ENCODE peak calls at places on chromosomes 12 and 14, in five cellular contexts. I is tibial nerve, P is astrocyte of the spinal cord, O is GM13976, S is breast epithelium. Y is an unnamed sample.

GRCh38 chr12:80598004-80598606 is 109.3 kb upstream of the MYF6 start:
- DNase-seq in P (peak), O (no peak), S (no peak), I (no peak), Y (peak)

GRCh38 chr14:34387974-34388533 is 74.0 kb downstream of the SPTSSA start:
- DNase-seq in I (no peak), P (no peak), O (no peak), S (no peak), Y (no peak)

GRCh38 chr12:56053407-56053893 is 11.7 kb downstream of the RPS26 start:
- DNase-seq in S (no peak), O (no peak), P (no peak), I (no peak), Y (no peak)

GRCh38 chr12:103308396-103308795 is 187.4 kb downstream of the C12orf42 start:
- DNase-seq in O (no peak), I (no peak), P (no peak), S (no peak), Y (no peak)

GRCh38 chr12:129877383-129877782 is 26.4 kb downstream of the TMEM132D start:
- DNase-seq in S (no peak), I (no peak), P (no peak), O (no peak), Y (no peak)

GRCh38 chr14:78345346-78345745 is 175.2 kb downstream of the NRXN3 start:
- DNase-seq in P (no peak), I (no peak), S (no peak), O (no peak), Y (no peak)

GRCh38 chr12:108729612-108730336 is 1.5 kb downstream of the CORO1C start:
- DNase-seq in I (no peak), O (no peak), S (no peak), P (peak), Y (no peak)

GRCh38 chr12:88953029-88953586 is 372.8 kb upstream of the KITLG start:
- DNase-seq in O (no peak), S (no peak), I (no peak), P (no peak), Y (no peak)

GRCh38 chr14:92860097-92860496 is 62.9 kb upstream of the CHGA start:
- DNase-seq in P (no peak), O (no peak), S (no peak), I (no peak), Y (no peak)

GRCh38 chr12:98894412-98895085 is 249.5 kb downstream of the APAF1 start:
- DNase-seq in P (peak), S (no peak), I (no peak), O (peak), Y (no peak)

GRCh38 chr12:106228320-106228710 is 19.5 kb downstream of the CKAP4 start:
- DNase-seq in O (no peak), P (no peak), S (no peak), I (no peak), Y (no peak)

GRCh38 chr14:101135796-101136742 is 232.5 kb upstream of the RTL1 start:
- DNase-seq in S (no peak), P (no peak), O (peak), I (no peak), Y (no peak)

GRCh38 chr12:5441497-5442236 is 9.8 kb downstream of the NTF3 start:
- DNase-seq in I (no peak), O (no peak), S (peak), P (peak), Y (no peak)

GRCh38 chr12:113818278-113818677 is 147.8 kb downstream of the RBM19 start:
- DNase-seq in P (no peak), O (no peak), S (no peak), I (no peak), Y (no peak)

GRCh38 chr12:81759215-81759991 is at the start of gene PPFIA2:
- DNase-seq in I (no peak), S (peak), O (peak), P (peak), Y (peak)

GRCh38 chr12:54997914-54998507 is 13.4 kb upstream of the TESPA1 start:
- DNase-seq in S (no peak), P (no peak), O (no peak), I (no peak), Y (no peak)

GRCh38 chr14:74488788-74489397 is 4.2 kb downstream of the NPC2 start:
- DNase-seq in I (no peak), S (no peak), O (no peak), P (peak), Y (no peak)

GRCh38 chr14:88868558-88869159 is 44.2 kb downstream of the TTC8 start:
- DNase-seq in P (peak), I (no peak), S (no peak), O (peak), Y (no peak)

DNA sequence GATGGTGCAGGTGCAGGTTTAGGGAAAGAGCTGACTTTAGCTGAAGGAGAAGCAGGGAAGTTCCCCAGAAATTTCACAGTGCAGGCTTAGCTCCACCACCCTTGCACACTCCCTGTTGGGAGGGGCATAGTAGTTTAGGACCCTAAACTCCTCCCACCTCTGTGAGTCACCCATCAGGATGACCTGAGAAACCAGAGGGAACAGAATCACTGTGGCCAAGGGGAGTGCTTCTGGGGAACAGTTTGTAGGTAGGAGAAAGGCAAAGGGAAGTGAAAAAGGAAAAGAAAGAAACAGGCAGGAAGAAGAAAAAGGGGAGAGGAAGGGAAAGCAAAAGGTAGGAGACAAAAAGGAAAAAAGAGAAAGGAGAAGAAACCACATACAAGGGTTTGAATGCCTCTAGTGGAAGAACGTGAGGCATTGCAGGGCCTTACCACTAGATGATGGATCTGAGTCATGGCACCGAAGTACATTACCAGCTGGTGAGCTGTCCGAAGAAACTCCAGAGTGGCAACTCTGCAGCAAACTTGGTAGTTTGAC is 404.2 kb downstream of the SLC6A15 start:
- DNase-seq in S (no peak), O (no peak), P (peak), I (no peak), Y (no peak)
- TF ChIP-seq CTCF in S (no peak), O (no peak), P (peak), I (no peak), Y (no peak)

GRCh38 chr12:7019043-7019569 is 830 bp upstream of the LPCAT3 start:
- DNase-seq in S (no peak), I (no peak), O (no peak), P (no peak), Y (no peak)
- TF ChIP-seq CTCF in S (no peak), I (no peak), O (no peak), P (no peak), Y (peak)

DNA sequence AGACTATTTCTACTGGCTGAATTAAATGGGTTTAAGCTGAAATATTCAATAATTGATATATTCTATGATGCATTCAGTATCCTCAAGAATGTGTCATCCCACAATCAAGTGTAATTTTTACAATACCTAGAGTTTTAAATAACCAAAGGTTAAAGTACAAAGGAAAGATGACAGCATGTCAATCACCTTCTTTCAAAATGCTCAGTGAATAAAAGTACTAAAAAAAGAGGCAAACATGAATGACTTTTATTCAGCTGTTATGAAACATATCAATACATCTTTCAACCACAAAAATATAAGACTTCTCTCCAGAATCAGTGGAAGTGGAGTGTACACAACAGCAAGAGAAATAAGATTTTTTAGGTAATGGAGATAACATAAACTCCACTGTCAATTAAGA is 72.0 kb downstream of the NELL2 start:
- DNase-seq in P (no peak), O (no peak), S (no peak), I (no peak), Y (no peak)
- TF ChIP-seq CTCF in P (no peak), O (no peak), S (no peak), I (no peak), Y (no peak)

DNA sequence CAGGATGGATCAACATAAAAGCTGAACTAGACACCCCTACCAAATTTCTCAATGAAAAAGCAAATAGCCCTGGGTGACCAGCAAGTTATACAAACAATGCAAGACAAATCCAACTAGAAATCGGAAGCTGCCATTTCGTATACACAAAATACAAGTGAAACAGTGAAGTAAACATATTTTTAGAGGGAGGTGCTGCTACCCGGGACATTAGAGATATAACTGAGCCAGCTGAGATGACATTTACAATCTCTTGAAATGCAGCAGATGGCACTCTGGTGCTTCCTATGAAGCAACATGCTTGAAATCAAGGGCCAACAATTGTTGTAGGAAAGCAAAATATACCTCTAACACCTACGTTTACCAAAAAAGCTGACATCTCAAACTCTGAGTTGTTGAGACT is 25.5 kb downstream of the BDKRB1 start:
- DNase-seq in O (no peak), P (no peak), S (no peak), I (no peak), Y (no peak)
- TF ChIP-seq CTCF in O (no peak), P (no peak), S (no peak), I (no peak), Y (no peak)

Y was measured in activated CD8-positive, alpha-beta T cell treated with anti-CD3 and anti-CD28 coated beads for 36 hours.